ENCODE peak calls at places on chromosome 17, in nine cellular contexts. Y is left lung; B is stimulated activated naive CD8-positive, alpha-beta T cell treated with anti-CD3 and anti-CD28 coated beads, Interleukin-15, Interleukin-2, amounts not matched to agents 100 U/mL and 50 U/mL, for 24 hours; E is upper lobe of left lung; T is activated B cell treated with CpG ODN at 0.5 μM for 24 hours; G is effector memory CD8-positive, alpha-beta T cell; J is left ventricle myocardium superior; K is natural killer cell; X is stimulated activated effector memory CD8-positive, alpha-beta T cell treated with anti-CD3 and anti-CD28 coated beads, Interleukin-12 subunit alpha, Interleukin-12 subunit beta, amount 100 ng/mL, for 72 hours. P is an unnamed sample.

GRCh38 chr17:16933317-16934132 is 38.4 kb downstream of the TNFRSF13B start:
- ATAC-seq in Y (no peak), T (no peak), K (no peak), E (no peak), X (no peak), J (peak), G (no peak), B (no peak), P (no peak)

GRCh38 chr17:50820651-50821050 is 14.7 kb upstream of the WFIKKN2 start:
- ATAC-seq in K (no peak), G (no peak), X (no peak), T (no peak), Y (no peak), B (no peak), E (no peak), J (no peak), P (no peak)

GRCh38 chr17:63641678-63642077 is 19.5 kb downstream of the MAP3K3 start:
- ATAC-seq in B (no peak), J (peak), T (no peak), X (no peak), Y (peak), G (peak), E (peak), K (peak), P (no peak)

GRCh38 chr17:51641999-51642398 is 381.7 kb downstream of the UTP18 start:
- ATAC-seq in K (no peak), J (no peak), B (no peak), E (no peak), T (no peak), X (no peak), Y (no peak), G (no peak), P (no peak)

GRCh38 chr17:57706761-57707160 is 38.3 kb downstream of the CCDC182 start:
- ATAC-seq in B (no peak), X (no peak), J (no peak), G (no peak), T (no peak), K (no peak), E (no peak), Y (no peak), P (no peak)

GRCh38 chr17:183021-183420 is 1.6 kb upstream of the DOC2B start:
- ATAC-seq in J (no peak), K (no peak), Y (no peak), G (no peak), B (no peak), E (no peak), X (no peak), T (no peak), P (no peak)

GRCh38 chr17:57407287-57408063 is 151.2 kb downstream of the MSI2 start:
- ATAC-seq in K (no peak), X (no peak), Y (peak), E (peak), J (no peak), T (no peak), G (no peak), B (peak), P (no peak)

GRCh38 chr17:13597723-13598347 is 3.9 kb downstream of the HS3ST3A1 start:
- ATAC-seq in B (no peak), G (no peak), E (no peak), J (no peak), K (no peak), X (no peak), Y (peak), T (no peak), P (no peak)

GRCh38 chr17:332023-332422 is 20.6 kb downstream of the RPH3AL start:
- ATAC-seq in Y (no peak), K (no peak), X (no peak), E (no peak), J (peak), B (no peak), G (no peak), T (no peak), P (peak)

GRCh38 chr17:74520790-74521480 is 10.3 kb downstream of the CD300LB start:
- ATAC-seq in X (no peak), E (no peak), G (no peak), K (no peak), J (peak), B (no peak), Y (peak), T (no peak), P (no peak)

GRCh38 chr17:9185142-9185541 is 163.8 kb downstream of the NTN1 start:
- ATAC-seq in G (no peak), K (no peak), B (no peak), Y (no peak), J (no peak), E (no peak), T (no peak), X (no peak), P (no peak)

GRCh38 chr17:40456396-40456951 is 13.2 kb downstream of the IGFBP4 start:
- ATAC-seq in J (peak), B (no peak), Y (no peak), T (no peak), E (no peak), K (no peak), G (no peak), X (no peak), P (no peak)

GRCh38 chr17:65142247-65142646 is 5.1 kb downstream of the RGS9 start:
- ATAC-seq in J (no peak), X (peak), G (no peak), B (no peak), K (no peak), T (no peak), Y (no peak), E (no peak), P (no peak)

GRCh38 chr17:59277031-59277430 is 54.4 kb upstream of the YPEL2 start:
- ATAC-seq in K (no peak), J (peak), G (no peak), X (no peak), E (no peak), B (peak), Y (peak), T (peak), P (peak)

GRCh38 chr17:43880420-43880991 is 26.8 kb downstream of the MPP2 start:
- ATAC-seq in G (peak), X (peak), E (no peak), B (no peak), T (peak), K (no peak), J (peak), Y (peak), P (no peak)

GRCh38 chr17:49016775-49017463 is 19.7 kb downstream of the IGF2BP1 start:
- ATAC-seq in E (no peak), K (no peak), X (no peak), B (no peak), G (no peak), Y (peak), J (no peak), T (no peak), P (no peak)

GRCh38 chr17:48427598-48427997 is 2.4 kb downstream of the SKAP1 start:
- ATAC-seq in E (no peak), Y (no peak), G (peak), X (peak), B (peak), K (peak), J (no peak), T (peak), P (no peak)

GRCh38 chr17:48010193-48010592 is 27.4 kb downstream of the COPZ2 start:
- ATAC-seq in K (no peak), X (no peak), Y (no peak), T (no peak), E (no peak), J (no peak), B (no peak), G (no peak), P (no peak)

GRCh38 chr17:40004072-40004471 is 11.2 kb upstream of the CSF3 start:
- ATAC-seq in Y (no peak), K (no peak), B (no peak), T (no peak), X (no peak), E (no peak), G (no peak), J (no peak), P (no peak)

GRCh38 chr17:75950421-75950820 is 9.6 kb upstream of the FBF1 start:
- ATAC-seq in Y (no peak), E (no peak), J (no peak), T (no peak), B (no peak), G (no peak), X (no peak), K (no peak), P (no peak)

GRCh38 chr17:30310562-30310961 is 18.8 kb upstream of the BLMH start:
- ATAC-seq in G (no peak), T (no peak), Y (no peak), X (no peak), B (no peak), J (no peak), K (no peak), E (no peak), P (no peak)

GRCh38 chr17:59425085-59425901 is 93.8 kb downstream of the YPEL2 start:
- ATAC-seq in G (no peak), K (no peak), B (no peak), J (peak), Y (peak), E (no peak), T (no peak), X (no peak), P (no peak)

GRCh38 chr17:17109896-17110295 is 67.6 kb downstream of the MPRIP start:
- ATAC-seq in X (peak), E (peak), K (peak), J (no peak), T (peak), B (peak), G (peak), Y (peak), P (peak)

GRCh38 chr17:51018541-51018940 is 102.1 kb downstream of the SPAG9 start:
- ATAC-seq in E (no peak), B (no peak), K (no peak), X (no peak), G (no peak), Y (no peak), T (no peak), J (no peak), P (no peak)

GRCh38 chr17:76189741-76190140 is 48.7 kb upstream of the FOXJ1 start:
- ATAC-seq in K (no peak), E (peak), Y (no peak), J (no peak), X (no peak), T (no peak), B (no peak), G (no peak), P (no peak)

GRCh38 chr17:72244494-72244893 is 123.7 kb downstream of the SOX9 start:
- ATAC-seq in K (no peak), G (no peak), B (no peak), X (no peak), T (no peak), Y (no peak), E (no peak), J (no peak), P (no peak)

GRCh38 chr17:81113158-81113724 is 52.1 kb upstream of the PVALEF start:
- ATAC-seq in Y (no peak), X (no peak), E (no peak), K (no peak), T (no peak), B (no peak), J (no peak), G (no peak), P (no peak)

GRCh38 chr17:58279016-58279671 is 1.6 kb downstream of the MPO start:
- ATAC-seq in K (no peak), T (no peak), X (peak), Y (peak), J (peak), B (no peak), G (no peak), E (peak), P (no peak)

GRCh38 chr17:74972107-74972972 is at the start of gene HID1:
- ATAC-seq in B (peak), Y (peak), J (peak), T (peak), X (peak), K (peak), E (peak), G (peak), P (peak)

GRCh38 chr17:39028690-39029089 is 61.5 kb upstream of the FBXO47 start:
- ATAC-seq in G (no peak), E (no peak), K (no peak), X (no peak), J (no peak), B (no peak), Y (no peak), T (no peak), P (no peak)

GRCh38 chr17:49970498-49970897 is 1.5 kb downstream of the DLX4 start:
- ATAC-seq in J (no peak), K (no peak), X (no peak), B (no peak), Y (no peak), G (no peak), E (no peak), T (no peak), P (no peak)

GRCh38 chr17:50731575-50732460 is 12.4 kb downstream of the LUC7L3 start:
- ATAC-seq in G (peak), B (no peak), K (peak), J (peak), X (peak), T (no peak), Y (peak), E (no peak), P (no peak)

GRCh38 chr17:73196500-73196899 is 3.6 kb downstream of the COG1 start:
- ATAC-seq in B (no peak), Y (no peak), J (no peak), K (no peak), X (no peak), E (peak), G (no peak), T (no peak), P (no peak)

GRCh38 chr17:72191901-72192300 is 71.1 kb downstream of the SOX9 start:
- ATAC-seq in K (no peak), X (no peak), T (no peak), Y (peak), B (no peak), E (no peak), J (peak), G (no peak), P (no peak)

GRCh38 chr17:29095439-29095838 is 52.5 kb downstream of the PIPOX start:
- ATAC-seq in J (no peak), T (no peak), E (no peak), B (no peak), Y (no peak), G (no peak), X (no peak), K (no peak), P (no peak)

P was measured in stimulated activated memory B cell treated with anti-CD40 and anti-IgM and Interleukin-4, amounts not matched to agents 10 μg/mL and 1 μg/mL and 100 μg/mL, for 72 hours.